ENCODE peak calls at places on chromosomes 5 and 9, in ten cellular contexts. K, V, I, L, D, C, T, Z, Q and Y are unnamed samples.

GRCh38 chr5:41755705-41756104 is 114.5 kb downstream of the OXCT1 start:
- DNase-seq in Z (no peak), T (no peak), D (no peak), C (no peak), K (no peak), I (no peak), L (no peak), V (no peak), Q (no peak), Y (no peak)

GRCh38 chr9:105359899-105360298 is 87.9 kb upstream of the FSD1L start:
- DNase-seq in L (peak), T (peak), Q (no peak), D (no peak), V (no peak), Z (no peak), K (no peak), C (no peak), I (no peak), Y (no peak)

GRCh38 chr5:146903789-146904188 is 25.2 kb upstream of the PPP2R2B start:
- DNase-seq in L (no peak), D (no peak), I (no peak), K (no peak), V (no peak), Q (no peak), Z (no peak), T (no peak), C (no peak), Y (no peak)

GRCh38 chr5:128516978-128517377 is 21.1 kb downstream of the FBN2 start:
- DNase-seq in Z (no peak), T (no peak), Q (no peak), K (no peak), I (no peak), L (no peak), C (no peak), D (no peak), V (no peak), Y (no peak)

GRCh38 chr5:131824631-131825030 is 27.8 kb upstream of the FNIP1 start:
- DNase-seq in K (no peak), V (no peak), L (no peak), D (no peak), C (no peak), Z (no peak), Q (no peak), I (no peak), T (no peak), Y (no peak)

GRCh38 chr5:180210961-180211760 is 2.1 kb upstream of the RASGEF1C start:
- DNase-seq in Z (no peak), Q (no peak), L (no peak), V (no peak), K (no peak), C (no peak), T (no peak), I (no peak), D (no peak), Y (no peak)

GRCh38 chr5:131270809-131271208 is 7.0 kb downstream of the CDC42SE2 start:
- DNase-seq in L (no peak), I (no peak), Z (no peak), Q (peak), T (peak), V (no peak), D (no peak), K (no peak), C (no peak), Y (no peak)

GRCh38 chr5:95644351-95645042 is 2.1 kb upstream of the RFESD start:
- DNase-seq in L (peak), K (peak), I (peak), Z (no peak), Q (peak), V (no peak), D (no peak), C (peak), T (peak), Y (no peak)

GRCh38 chr5:108560581-108560980 is 178.7 kb upstream of the FBXL17 start:
- DNase-seq in L (no peak), V (no peak), D (no peak), Q (no peak), K (no peak), T (peak), Z (no peak), I (peak), C (no peak), Y (peak)

GRCh38 chr5:123549256-123549904 is 37.4 kb downstream of the CSNK1G3 start:
- DNase-seq in K (peak), V (no peak), I (no peak), T (no peak), C (no peak), Z (no peak), L (peak), D (no peak), Q (no peak), Y (no peak)

GRCh38 chr5:170228756-170229459 is 3.9 kb upstream of the C5orf58 start:
- DNase-seq in Q (no peak), Z (no peak), T (no peak), V (no peak), L (no peak), C (no peak), K (no peak), I (no peak), D (no peak), Y (no peak)

GRCh38 chr5:68333649-68334549 is 118.3 kb downstream of the PIK3R1 start:
- DNase-seq in V (no peak), K (no peak), T (peak), D (no peak), I (no peak), C (no peak), Z (no peak), L (no peak), Q (peak), Y (peak)

GRCh38 chr9:101270325-101270701 is 114.5 kb downstream of the BAAT start:
- DNase-seq in I (peak), V (no peak), T (no peak), C (no peak), L (no peak), D (no peak), Z (no peak), Q (peak), K (no peak), Y (no peak)

GRCh38 chr9:18122156-18122555 is 351.8 kb upstream of the ADAMTSL1 start:
- DNase-seq in L (no peak), Q (no peak), T (no peak), D (no peak), V (no peak), K (no peak), C (no peak), Z (no peak), I (no peak), Y (no peak)

GRCh38 chr9:110185806-110186205 is 22.2 kb downstream of the C9orf152 start:
- DNase-seq in T (no peak), I (no peak), D (no peak), V (no peak), Q (no peak), Z (no peak), L (no peak), K (no peak), C (no peak), Y (no peak)

GRCh38 chr5:172370648-172371248 is 83.6 kb downstream of the SH3PXD2B start:
- DNase-seq in Q (no peak), I (peak), Z (no peak), C (no peak), L (peak), T (peak), D (no peak), K (no peak), V (peak), Y (no peak)

GRCh38 chr5:141869514-141869913 is 8.7 kb downstream of the PCDH1 start:
- DNase-seq in Z (no peak), L (no peak), T (no peak), Q (peak), C (no peak), I (no peak), V (no peak), K (no peak), D (no peak), Y (no peak)

GRCh38 chr9:2964485-2964884 is 120.6 kb upstream of the PUM3 start:
- DNase-seq in K (no peak), L (no peak), I (no peak), Z (no peak), T (no peak), D (no peak), V (no peak), Q (no peak), C (no peak), Y (no peak)

GRCh38 chr5:31898246-31898645 is 259.3 kb downstream of the PDZD2 start:
- DNase-seq in Z (no peak), I (no peak), C (no peak), V (no peak), T (no peak), L (no peak), K (no peak), D (no peak), Q (no peak), Y (no peak)

GRCh38 chr5:169837686-169838085 is 142.6 kb downstream of the INSYN2B start:
- DNase-seq in Q (no peak), T (no peak), V (no peak), Z (no peak), I (no peak), C (no peak), D (no peak), L (no peak), K (no peak), Y (no peak)

GRCh38 chr9:115593587-115594091 is 475.7 kb upstream of the TNC start:
- DNase-seq in T (peak), K (no peak), Q (peak), I (peak), C (peak), V (no peak), L (no peak), D (no peak), Z (no peak), Y (no peak)

GRCh38 chr5:162888268-162888667 is 549.1 kb upstream of the CCNG1 start:
- DNase-seq in C (no peak), D (no peak), V (no peak), T (no peak), I (no peak), K (no peak), Q (no peak), L (no peak), Z (no peak), Y (no peak)

GRCh38 chr5:31023105-31023504 is 170.4 kb upstream of the CDH6 start:
- DNase-seq in K (no peak), Q (no peak), T (peak), D (no peak), Z (no peak), C (no peak), I (peak), L (no peak), V (no peak), Y (no peak)

GRCh38 chr5:124704594-124705284 is 41.7 kb downstream of the ZNF608 start:
- DNase-seq in Q (no peak), C (no peak), V (no peak), I (no peak), L (no peak), D (no peak), T (no peak), K (no peak), Z (no peak), Y (no peak)